ENCODE peak calls at places on chromosomes 1 and 21, in six cellular contexts. A is HTR-8/SVneo, Y is RPMI7951, G is fibroblast of the aortic adventitia, E is EL, W is AG20443. R is an unnamed sample.
A peak's percentile ranks its signal among the peaks of the same experiment; 100 is the strongest.

GRCh38 chr21:37266515-37267221 is 466 bp downstream of the VPS26C start:
- DNase-seq in Y (peak; percentile 50), G (peak; percentile 33), A (peak; percentile 13), E (peak; percentile 54), W (peak; percentile 40), R (peak; percentile 59)

GRCh38 chr1:243580072-243580471 is 270.0 kb downstream of the AKT3 start:
- DNase-seq in W (no peak), E (no peak), A (no peak), G (peak; percentile 89), Y (peak; percentile 23), R (no peak)

GRCh38 chr1:237004116-237004515 is at the start of gene MT1HL1:
- DNase-seq in Y (no peak), G (no peak), W (no peak), E (no peak), A (no peak), R (no peak)

GRCh38 chr1:70892140-70892539 is 155.5 kb downstream of the PTGER3 start:
- DNase-seq in W (no peak), Y (no peak), G (no peak), E (no peak), A (no peak), R (no peak)

GRCh38 chr1:158952416-158952815 is 21.1 kb downstream of the PYHIN1 start:
- DNase-seq in W (no peak), A (no peak), G (no peak), Y (no peak), E (no peak), R (no peak)

GRCh38 chr1:70143052-70143659 is 62.2 kb downstream of the LRRC40 start:
- DNase-seq in Y (peak; percentile 6), G (peak; percentile 73), E (peak; percentile 62), W (peak; percentile 45), A (peak; percentile 3), R (no peak)

GRCh38 chr1:14697371-14697770 is 98.9 kb downstream of the KAZN start:
- DNase-seq in Y (no peak), E (no peak), A (no peak), G (no peak), W (no peak), R (no peak)

GRCh38 chr1:152497273-152497672 is 13.3 kb upstream of the LCE5A start:
- DNase-seq in G (no peak), E (peak; percentile 37), A (no peak), W (peak; percentile 44), Y (peak; percentile 32), R (no peak)

GRCh38 chr1:39672551-39672947 is 642 bp upstream of the NT5C1A start:
- DNase-seq in W (no peak), E (no peak), A (no peak), G (no peak), Y (no peak), R (no peak)

GRCh38 chr1:234486858-234487830 is 8.2 kb upstream of the TARBP1 start:
- DNase-seq in Y (peak; percentile 74), G (peak; percentile 94), A (peak; percentile 51), W (peak; percentile 78), E (peak; percentile 69), R (no peak)

GRCh38 chr1:234666761-234667160 is 56.8 kb upstream of the IRF2BP2 start:
- DNase-seq in G (no peak), Y (no peak), E (no peak), W (no peak), A (no peak), R (no peak)

R was measured in naive thymus-derived CD8-positive, alpha-beta T cell.